ENCODE peak calls at places on chromosomes 2 and 18, in four cellular contexts. F, D, Y and N are unnamed samples.

GRCh38 chr2:219279916-219280516 is 850 bp downstream of the DNAJB2 start:
- DNase-seq in F (no peak), D (no peak), Y (peak; percentile 29), N (no peak)

GRCh38 chr2:222440670-222441422 is 16.5 kb downstream of the SGPP2 start:
- DNase-seq in F (no peak), D (peak; percentile 44), Y (peak; percentile 83), N (no peak)

GRCh38 chr2:137969418-137969765 is 5.1 kb downstream of the HNMT start:
- DNase-seq in F (no peak), D (no peak), Y (peak; percentile 52), N (peak; percentile 45)

GRCh38 chr2:84388133-84388532 is 70.9 kb downstream of the SUCLG1 start:
- DNase-seq in F (no peak), D (no peak), Y (no peak), N (no peak)

GRCh38 chr2:240401781-240402551 is 33.5 kb upstream of the GPC1 start:
- DNase-seq in F (no peak), D (no peak), Y (no peak), N (peak; percentile 0)

GRCh38 chr2:174827371-174828369 is 63.4 kb upstream of the CHRNA1 start:
- DNase-seq in F (no peak), D (no peak), Y (no peak), N (no peak)

GRCh38 chr2:232574674-232575403 is 24.4 kb downstream of the EIF4E2 start:
- DNase-seq in F (no peak), D (no peak), Y (no peak), N (no peak)

GRCh38 chr2:200351815-200352214 is 45.3 kb downstream of the SPATS2L start:
- DNase-seq in F (no peak), D (no peak), Y (no peak), N (no peak)

GRCh38 chr2:234427081-234428058 is 69.5 kb downstream of the ARL4C start:
- DNase-seq in F (no peak), D (no peak), Y (no peak), N (no peak)

GRCh38 chr2:240170354-240170735 is 29.9 kb upstream of the OTOS start:
- DNase-seq in F (no peak), D (no peak), Y (no peak), N (no peak)

GRCh38 chr2:105426626-105427292 is 27.9 kb upstream of the FHL2 start:
- DNase-seq in F (no peak), D (no peak), Y (no peak), N (no peak)

GRCh38 chr2:239072786-239073185 is 224.9 kb downstream of the TWIST2 start:
- DNase-seq in F (no peak), D (no peak), Y (no peak), N (no peak)

GRCh38 chr2:219624565-219624964 is 2.9 kb upstream of the SLC4A3 start:
- DNase-seq in F (no peak), D (peak; percentile 14), Y (no peak), N (no peak)

GRCh38 chr2:239846789-239847676 is 178.1 kb downstream of the NDUFA10 start:
- DNase-seq in F (no peak), D (no peak), Y (no peak), N (no peak)

GRCh38 chr2:233835230-233836186 is 18.8 kb downstream of the HJURP start:
- DNase-seq in F (peak; percentile 6), D (no peak), Y (no peak), N (no peak)

GRCh38 chr2:54503828-54504227 is 47.7 kb downstream of the SPTBN1 start:
- DNase-seq in F (no peak), D (no peak), Y (no peak), N (no peak)

GRCh38 chr2:223937535-223937934 is 7.6 kb downstream of the WDFY1 start:
- DNase-seq in F (no peak), D (no peak), Y (no peak), N (no peak)

GRCh38 chr2:119823734-119824334 is 64.1 kb downstream of the PTPN4 start:
- DNase-seq in F (no peak), D (peak; percentile 35), Y (peak; percentile 41), N (no peak)

GRCh38 chr2:125424386-125424785 is 1231.6 kb upstream of the GYPC start:
- DNase-seq in F (no peak), D (no peak), Y (no peak), N (no peak)

GRCh38 chr2:208064220-208064951 is 39.1 kb upstream of the PLEKHM3 start:
- DNase-seq in F (no peak), D (no peak), Y (no peak), N (no peak)

GRCh38 chr2:214989187-214989586 is 149.2 kb downstream of the ABCA12 start:
- DNase-seq in F (no peak), D (no peak), Y (no peak), N (no peak)

GRCh38 chr18:80009661-80010550 is 21.5 kb upstream of the TXNL4A start:
- DNase-seq in F (peak; percentile 62), D (peak; percentile 21), Y (peak; percentile 99), N (peak; percentile 26)

GRCh38 chr2:167697961-167698360 is 549.4 kb downstream of the STK39 start:
- DNase-seq in F (no peak), D (no peak), Y (no peak), N (no peak)

GRCh38 chr18:36012891-36013290 is 40.4 kb downstream of the RMP24 start:
- DNase-seq in F (no peak), D (no peak), Y (no peak), N (no peak)

GRCh38 chr2:122736279-122736678 is 980.8 kb downstream of the TSN start:
- DNase-seq in F (peak; percentile 30), D (no peak), Y (no peak), N (no peak)

GRCh38 chr2:122740594-122740948 is 985.1 kb downstream of the TSN start:
- DNase-seq in F (no peak), D (no peak), Y (no peak), N (no peak)

GRCh38 chr2:122734756-122735155 is 979.3 kb downstream of the TSN start:
- DNase-seq in F (no peak), D (no peak), Y (no peak), N (no peak)

GRCh38 chr2:122739732-122740593 is 984.5 kb downstream of the TSN start:
- DNase-seq in F (no peak), D (no peak), Y (no peak), N (no peak)

DNA sequence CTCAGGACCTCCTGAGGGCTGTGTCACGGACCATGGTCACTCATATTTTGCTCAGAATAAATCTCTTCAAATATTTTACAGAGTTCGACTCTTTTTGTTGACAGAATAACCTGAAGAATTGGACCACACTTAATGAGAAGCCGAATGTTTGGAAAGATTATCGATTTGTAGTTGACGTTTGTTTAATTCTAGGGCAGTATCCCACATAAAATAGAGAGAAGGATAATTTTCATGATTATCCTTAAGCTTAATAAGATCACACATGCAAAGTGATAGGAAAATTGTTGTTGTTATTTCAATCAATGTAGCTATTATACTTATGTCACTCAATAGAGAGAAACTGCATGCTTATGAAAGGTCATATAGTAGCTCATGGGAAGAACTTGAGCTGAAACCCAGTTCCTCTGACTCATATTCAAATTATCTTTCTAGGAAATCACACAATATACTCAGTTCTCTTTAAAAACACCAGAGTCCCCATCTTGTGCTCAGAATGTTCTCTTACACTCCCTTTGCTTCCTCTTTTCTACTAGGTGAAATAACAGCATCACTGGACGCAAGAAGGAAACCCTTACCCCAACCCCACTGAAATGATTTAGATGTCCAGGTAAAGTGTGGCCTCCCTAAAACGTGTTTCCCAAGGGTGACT is 982.1 kb downstream of the TSN start:
- DNase-seq in F (no peak), D (no peak), Y (no peak), N (no peak)
- TF ChIP-seq CTCF in F (no peak), D (no peak), Y (no peak), N (no peak)

GRCh38 chr18:46754661-46755292 is 2.1 kb downstream of the ST8SIA5 start:
- DNase-seq in F (no peak), D (no peak), Y (peak; percentile 50), N (no peak)
- TF ChIP-seq POLR2A in F (no peak), D (no peak), Y (peak; percentile 38), N (no peak)

GRCh38 chr2:216633616-216634316 is 546 bp downstream of the IGFBP2 start:
- DNase-seq in F (peak; percentile 21), D (no peak), Y (peak; percentile 13), N (peak; percentile 49)

GRCh38 chr2:216635701-216636541 is 2.7 kb downstream of the IGFBP2 start:
- DNase-seq in F (peak; percentile 10), D (no peak), Y (no peak), N (peak; percentile 30)

GRCh38 chr2:216635171-216635570 is 2.0 kb downstream of the IGFBP2 start:
- DNase-seq in F (no peak), D (no peak), Y (no peak), N (no peak)

GRCh38 chr2:216632952-216633615 is at the start of gene IGFBP2:
- DNase-seq in F (peak; percentile 52), D (peak; percentile 42), Y (peak; percentile 12), N (peak; percentile 60)

GRCh38 chr2:216634317-216635148 is 1.3 kb downstream of the IGFBP2 start:
- DNase-seq in F (peak; percentile 10), D (no peak), Y (no peak), N (no peak)
- H3K4me3 ChIP-seq in F (peak overlapping the region; percentile 43), D (peak overlapping the region; percentile 56), Y (no peak overlapping the region), N (peak overlapping the region; percentile 1)

DNA sequence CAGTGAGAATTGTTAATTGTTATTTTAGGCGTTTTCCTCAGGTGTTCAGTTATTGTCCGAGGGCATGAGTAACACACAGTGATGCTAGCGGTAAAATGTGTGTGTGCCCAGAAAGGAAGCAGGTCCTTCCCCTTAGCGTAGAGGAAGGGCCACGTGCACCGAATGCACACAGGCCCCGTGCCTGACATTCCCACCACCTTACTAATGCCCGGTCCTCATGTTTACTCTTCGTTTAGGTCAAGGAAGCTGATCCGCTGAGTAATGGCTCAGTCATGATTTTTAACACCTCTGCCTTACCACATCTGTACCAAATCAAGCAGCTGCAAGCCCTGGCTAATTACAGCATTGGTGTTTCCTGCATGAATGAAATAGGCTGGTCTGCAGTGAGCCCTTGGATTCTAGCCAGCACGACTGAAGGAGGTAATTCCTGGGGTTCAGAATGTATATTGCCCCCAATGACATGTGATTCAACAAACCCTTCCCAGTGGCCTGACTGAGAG is 76.7 kb downstream of the MERTK start:
- DNase-seq in F (no peak), D (no peak), Y (peak; percentile 52), N (no peak)
- TF ChIP-seq CTCF in F (no peak), D (no peak), Y (no peak), N (no peak)

GRCh38 chr2:10128420-10128819 is 5.9 kb downstream of the RRM2 start:
- DNase-seq in F (no peak), D (no peak), Y (no peak), N (no peak)

GRCh38 chr2:10126627-10127026 is 4.1 kb downstream of the RRM2 start:
- DNase-seq in F (no peak), D (no peak), Y (peak; percentile 65), N (no peak)

GRCh38 chr2:10124538-10125045 is 2.1 kb downstream of the RRM2 start:
- DNase-seq in F (peak; percentile 31), D (peak; percentile 34), Y (peak; percentile 63), N (peak; percentile 46)

GRCh38 chr2:10123281-10123680 is 742 bp downstream of the RRM2 start:
- DNase-seq in F (no peak), D (no peak), Y (no peak), N (no peak)

GRCh38 chr2:10125842-10126596 is 3.5 kb downstream of the RRM2 start:
- DNase-seq in F (no peak), D (no peak), Y (no peak), N (no peak)
- TF ChIP-seq POLR2A in F (no peak), D (no peak), Y (no peak), N (no peak)